ENCODE peak calls at places on chromosome 1, in six cellular contexts. One of them, this sample, is unnamed.
A peak's percentile ranks its signal among the peaks of the same experiment; 100 is the strongest.

GRCh38 chr1:4090976-4091660 is 191.0 kb upstream of the C1orf174 start:
- DNase-seq in IMR-90: no peak
- DNase-seq in cardiac muscle cell: no peak
- DNase-seq in uterus: no peak
- DNase-seq in mammary epithelial cell: no peak
- DNase-seq in prostate gland: no peak
- DNase-seq in this sample: no peak

GRCh38 chr1:233020441-233020840 is 70.0 kb downstream of the NTPCR start:
- DNase-seq in uterus: no peak
- DNase-seq in IMR-90: peak; percentile 8
- DNase-seq in cardiac muscle cell: peak; percentile 69
- DNase-seq in prostate gland: no peak
- DNase-seq in mammary epithelial cell: no peak
- DNase-seq in this sample: no peak

GRCh38 chr1:114353233-114353632 is 157.8 kb downstream of the TRIM33 start:
- DNase-seq in IMR-90: peak; percentile 80
- DNase-seq in mammary epithelial cell: peak; percentile 48
- DNase-seq in cardiac muscle cell: peak; percentile 59
- DNase-seq in uterus: peak; percentile 80
- DNase-seq in prostate gland: peak; percentile 28
- DNase-seq in this sample: peak; percentile 67

GRCh38 chr1:248822148-248823032 is 3.3 kb downstream of the SH3BP5L start:
- DNase-seq in cardiac muscle cell: no peak
- DNase-seq in IMR-90: no peak
- DNase-seq in prostate gland: no peak
- DNase-seq in mammary epithelial cell: no peak
- DNase-seq in uterus: no peak
- DNase-seq in this sample: no peak

GRCh38 chr1:37476460-37477197 is 2.2 kb downstream of the ZC3H12A start:
- DNase-seq in uterus: peak; percentile 78
- DNase-seq in IMR-90: peak; percentile 84
- DNase-seq in mammary epithelial cell: peak; percentile 92
- DNase-seq in prostate gland: no peak
- DNase-seq in cardiac muscle cell: no peak
- DNase-seq in this sample: peak; percentile 72

GRCh38 chr1:1308756-1309524 is 543 bp downstream of the PUSL1 start:
- DNase-seq in mammary epithelial cell: peak; percentile 39
- DNase-seq in IMR-90: no peak
- DNase-seq in cardiac muscle cell: no peak
- DNase-seq in uterus: no peak
- DNase-seq in prostate gland: peak; percentile 35
- DNase-seq in this sample: peak; percentile 42

GRCh38 chr1:218661411-218661810 is 316.3 kb downstream of the TGFB2 start:
- DNase-seq in prostate gland: no peak
- DNase-seq in uterus: no peak
- DNase-seq in cardiac muscle cell: no peak
- DNase-seq in mammary epithelial cell: no peak
- DNase-seq in IMR-90: no peak
- DNase-seq in this sample: no peak

GRCh38 chr1:172814428-172814827 is 155.5 kb downstream of the FASLG start:
- DNase-seq in IMR-90: no peak
- DNase-seq in prostate gland: no peak
- DNase-seq in cardiac muscle cell: no peak
- DNase-seq in mammary epithelial cell: no peak
- DNase-seq in uterus: no peak
- DNase-seq in this sample: no peak

GRCh38 chr1:35640380-35641232 is 720 bp downstream of the PSMB2 start:
- DNase-seq in uterus: no peak
- DNase-seq in prostate gland: no peak
- DNase-seq in IMR-90: no peak
- DNase-seq in mammary epithelial cell: no peak
- DNase-seq in cardiac muscle cell: no peak
- DNase-seq in this sample: no peak

GRCh38 chr1:37108596-37109188 is 74.4 kb upstream of the GRIK3 start:
- DNase-seq in prostate gland: no peak
- DNase-seq in IMR-90: no peak
- DNase-seq in uterus: no peak
- DNase-seq in mammary epithelial cell: no peak
- DNase-seq in cardiac muscle cell: no peak
- DNase-seq in this sample: no peak

GRCh38 chr1:204574856-204575145 is 58.6 kb downstream of the MDM4 start:
- DNase-seq in mammary epithelial cell: no peak
- DNase-seq in uterus: no peak
- DNase-seq in cardiac muscle cell: no peak
- DNase-seq in prostate gland: no peak
- DNase-seq in IMR-90: peak; percentile 16
- DNase-seq in this sample: no peak

GRCh38 chr1:154304664-154305337 is 16.1 kb upstream of the AQP10 start:
- DNase-seq in mammary epithelial cell: peak; percentile 40
- DNase-seq in IMR-90: no peak
- DNase-seq in prostate gland: no peak
- DNase-seq in uterus: no peak
- DNase-seq in cardiac muscle cell: no peak
- DNase-seq in this sample: no peak

GRCh38 chr1:86104606-86105532 is 51.7 kb downstream of the COL24A1 start:
- DNase-seq in cardiac muscle cell: no peak
- DNase-seq in prostate gland: peak; percentile 83
- DNase-seq in mammary epithelial cell: no peak
- DNase-seq in uterus: no peak
- DNase-seq in IMR-90: no peak
- DNase-seq in this sample: no peak

GRCh38 chr1:53592521-53592982 is 133.4 kb downstream of the DMRTB1 start:
- DNase-seq in IMR-90: peak; percentile 79
- DNase-seq in mammary epithelial cell: peak; percentile 9
- DNase-seq in uterus: peak; percentile 24
- DNase-seq in cardiac muscle cell: no peak
- DNase-seq in prostate gland: peak; percentile 86
- DNase-seq in this sample: peak; percentile 80

GRCh38 chr1:215844266-215844665 is 277.2 kb downstream of the KCTD3 start:
- DNase-seq in mammary epithelial cell: no peak
- DNase-seq in uterus: no peak
- DNase-seq in IMR-90: no peak
- DNase-seq in cardiac muscle cell: no peak
- DNase-seq in prostate gland: no peak
- DNase-seq in this sample: no peak

GRCh38 chr1:198772626-198773025 is 133.8 kb downstream of the PTPRC start:
- DNase-seq in cardiac muscle cell: no peak
- DNase-seq in IMR-90: no peak
- DNase-seq in uterus: no peak
- DNase-seq in mammary epithelial cell: no peak
- DNase-seq in prostate gland: no peak
- DNase-seq in this sample: no peak

GRCh38 chr1:78570539-78570938 is 49.7 kb upstream of the IFI44L start:
- DNase-seq in IMR-90: no peak
- DNase-seq in cardiac muscle cell: no peak
- DNase-seq in uterus: no peak
- DNase-seq in mammary epithelial cell: no peak
- DNase-seq in prostate gland: no peak
- DNase-seq in this sample: no peak

GRCh38 chr1:180507826-180508724 is 5.7 kb upstream of the ACBD6 start:
- DNase-seq in cardiac muscle cell: no peak
- DNase-seq in uterus: no peak
- DNase-seq in prostate gland: no peak
- DNase-seq in IMR-90: peak; percentile 96
- DNase-seq in mammary epithelial cell: peak; percentile 27
- DNase-seq in this sample: no peak

GRCh38 chr1:33140153-33141149 is 41.4 kb downstream of the TRIM62 start:
- DNase-seq in IMR-90: peak; percentile 61
- DNase-seq in cardiac muscle cell: no peak
- DNase-seq in uterus: no peak
- DNase-seq in mammary epithelial cell: peak; percentile 36
- DNase-seq in prostate gland: no peak
- DNase-seq in this sample: no peak

GRCh38 chr1:112767646-112768045 is 52.5 kb upstream of the PPM1J start:
- DNase-seq in cardiac muscle cell: no peak
- DNase-seq in prostate gland: no peak
- DNase-seq in mammary epithelial cell: peak; percentile 9
- DNase-seq in IMR-90: no peak
- DNase-seq in uterus: no peak
- DNase-seq in this sample: no peak

GRCh38 chr1:241485554-241485992 is 34.0 kb downstream of the FH start:
- DNase-seq in mammary epithelial cell: peak; percentile 2
- DNase-seq in IMR-90: peak; percentile 16
- DNase-seq in uterus: no peak
- DNase-seq in cardiac muscle cell: no peak
- DNase-seq in prostate gland: no peak
- DNase-seq in this sample: no peak

GRCh38 chr1:168833801-168834224 is 104.8 kb upstream of the DPT start:
- DNase-seq in IMR-90: no peak
- DNase-seq in mammary epithelial cell: no peak
- DNase-seq in prostate gland: no peak
- DNase-seq in uterus: no peak
- DNase-seq in cardiac muscle cell: no peak
- DNase-seq in this sample: no peak

GRCh38 chr1:56150441-56151215 is 428.7 kb downstream of the PLPP3 start:
- DNase-seq in prostate gland: no peak
- DNase-seq in mammary epithelial cell: no peak
- DNase-seq in uterus: no peak
- DNase-seq in IMR-90: no peak
- DNase-seq in cardiac muscle cell: no peak
- DNase-seq in this sample: no peak

GRCh38 chr1:56147459-56147858 is 431.9 kb downstream of the PLPP3 start:
- DNase-seq in IMR-90: no peak
- DNase-seq in cardiac muscle cell: no peak
- DNase-seq in prostate gland: no peak
- DNase-seq in uterus: no peak
- DNase-seq in mammary epithelial cell: no peak
- DNase-seq in this sample: no peak

GRCh38 chr1:56147020-56147419 is 432.3 kb downstream of the PLPP3 start:
- DNase-seq in cardiac muscle cell: no peak
- DNase-seq in uterus: peak; percentile 41
- DNase-seq in prostate gland: no peak
- DNase-seq in mammary epithelial cell: no peak
- DNase-seq in IMR-90: no peak
- DNase-seq in this sample: no peak

GRCh38 chr1:56149761-56150160 is 429.6 kb downstream of the PLPP3 start:
- DNase-seq in uterus: no peak
- DNase-seq in IMR-90: peak; percentile 26
- DNase-seq in prostate gland: no peak
- DNase-seq in mammary epithelial cell: no peak
- DNase-seq in cardiac muscle cell: no peak
- DNase-seq in this sample: no peak

GRCh38 chr1:56148466-56149193 is 430.7 kb downstream of the PLPP3 start:
- DNase-seq in uterus: no peak
- DNase-seq in prostate gland: no peak
- DNase-seq in IMR-90: no peak
- DNase-seq in cardiac muscle cell: no peak
- DNase-seq in mammary epithelial cell: no peak
- DNase-seq in this sample: no peak
- TF ChIP-seq CTCF in uterus: peak; percentile 7
- TF ChIP-seq CTCF in prostate gland: no peak
- TF ChIP-seq CTCF in IMR-90: no peak
- TF ChIP-seq CTCF in cardiac muscle cell: peak; percentile 2
- TF ChIP-seq CTCF in mammary epithelial cell: peak; percentile 4
- TF ChIP-seq CTCF in this sample: no peak

GRCh38 chr1:52032124-52032784 is 1.4 kb downstream of the KTI12 start:
- DNase-seq in IMR-90: peak; percentile 6
- DNase-seq in mammary epithelial cell: peak; percentile 39
- DNase-seq in prostate gland: no peak
- DNase-seq in uterus: no peak
- DNase-seq in cardiac muscle cell: no peak
- DNase-seq in this sample: no peak

GRCh38 chr1:52033190-52034049 is at the start of gene KTI12:
- DNase-seq in prostate gland: peak; percentile 76
- DNase-seq in IMR-90: peak; percentile 92
- DNase-seq in mammary epithelial cell: peak; percentile 74
- DNase-seq in uterus: peak; percentile 84
- DNase-seq in cardiac muscle cell: peak; percentile 91
- DNase-seq in this sample: peak; percentile 90

GRCh38 chr1:52028328-52028727 is 5.3 kb downstream of the KTI12 start:
- DNase-seq in prostate gland: no peak
- DNase-seq in uterus: no peak
- DNase-seq in IMR-90: no peak
- DNase-seq in cardiac muscle cell: no peak
- DNase-seq in mammary epithelial cell: no peak
- DNase-seq in this sample: no peak

GRCh38 chr1:52034050-52034384 is 407 bp upstream of the KTI12 start:
- DNase-seq in mammary epithelial cell: no peak
- DNase-seq in prostate gland: no peak
- DNase-seq in uterus: no peak
- DNase-seq in cardiac muscle cell: no peak
- DNase-seq in IMR-90: no peak
- DNase-seq in this sample: no peak

GRCh38 chr1:52032785-52033131 is 852 bp downstream of the KTI12 start:
- DNase-seq in prostate gland: peak; percentile 25
- DNase-seq in mammary epithelial cell: no peak
- DNase-seq in IMR-90: peak; percentile 60
- DNase-seq in cardiac muscle cell: peak; percentile 9
- DNase-seq in uterus: peak; percentile 19
- DNase-seq in this sample: peak; percentile 31
- H3K4me1 ChIP-seq in prostate gland: peaks cover 3% of the 10 kb centered on the region
- H3K4me1 ChIP-seq in mammary epithelial cell: peaks cover 3% of the 10 kb centered on the region
- H3K4me1 ChIP-seq in IMR-90: peaks cover 6% of the 10 kb centered on the region
- H3K4me1 ChIP-seq in cardiac muscle cell: peaks cover 13% of the 10 kb centered on the region
- H3K4me1 ChIP-seq in uterus: peaks cover 7% of the 10 kb centered on the region
- H3K4me1 ChIP-seq in this sample: peaks cover 7% of the 10 kb centered on the region

GRCh38 chr1:200131551-200132125 is 104.1 kb downstream of the NR5A2 start:
- DNase-seq in IMR-90: peak; percentile 36
- DNase-seq in uterus: no peak
- DNase-seq in mammary epithelial cell: peak; percentile 14
- DNase-seq in prostate gland: no peak
- DNase-seq in cardiac muscle cell: no peak
- DNase-seq in this sample: no peak
- TF ChIP-seq CTCF in IMR-90: no peak
- TF ChIP-seq CTCF in uterus: no peak
- TF ChIP-seq CTCF in mammary epithelial cell: no peak
- TF ChIP-seq CTCF in prostate gland: no peak
- TF ChIP-seq CTCF in cardiac muscle cell: no peak
- TF ChIP-seq CTCF in this sample: no peak

GRCh38 chr1:160053548-160054365 is 16.2 kb downstream of the KCNJ10 start:
- DNase-seq in mammary epithelial cell: no peak
- DNase-seq in cardiac muscle cell: no peak
- DNase-seq in IMR-90: no peak
- DNase-seq in prostate gland: no peak
- DNase-seq in uterus: no peak
- DNase-seq in this sample: no peak
- H3K4me1 ChIP-seq in mammary epithelial cell: no peaks in the 10 kb centered on the region
- H3K4me1 ChIP-seq in cardiac muscle cell: no peaks in the 10 kb centered on the region
- H3K4me1 ChIP-seq in IMR-90: no peaks in the 10 kb centered on the region
- H3K4me1 ChIP-seq in prostate gland: no peaks in the 10 kb centered on the region
- H3K4me1 ChIP-seq in uterus: no peaks in the 10 kb centered on the region
- H3K4me1 ChIP-seq in this sample: no peaks in the 10 kb centered on the region

DNA sequence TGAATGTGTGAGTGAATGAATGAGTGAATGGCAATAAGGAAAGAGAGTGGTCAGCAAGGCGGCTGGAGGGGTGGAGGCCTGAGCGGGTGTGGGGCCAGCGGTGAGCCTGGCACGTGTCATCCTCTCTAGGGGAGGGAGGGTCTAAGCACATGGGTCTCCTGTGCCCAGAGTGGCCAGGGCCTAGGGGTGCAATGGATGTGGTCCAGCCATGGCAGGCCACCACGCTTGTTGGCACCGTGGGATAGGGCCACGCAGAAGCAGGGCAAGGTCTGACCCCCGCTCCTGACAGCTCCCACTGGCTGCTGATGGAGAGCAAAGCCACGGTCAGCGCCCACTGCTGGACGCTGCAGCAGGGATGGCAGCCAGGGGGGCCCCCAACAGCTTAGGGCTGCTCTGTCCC is 19.5 kb upstream of the SPSB1 start:
- DNase-seq in prostate gland: no peak
- DNase-seq in IMR-90: no peak
- DNase-seq in cardiac muscle cell: no peak
- DNase-seq in uterus: no peak
- DNase-seq in mammary epithelial cell: no peak
- DNase-seq in this sample: no peak
- TF ChIP-seq CTCF in prostate gland: no peak
- TF ChIP-seq CTCF in IMR-90: no peak
- TF ChIP-seq CTCF in cardiac muscle cell: no peak
- TF ChIP-seq CTCF in uterus: no peak
- TF ChIP-seq CTCF in mammary epithelial cell: no peak
- TF ChIP-seq CTCF in this sample: no peak